ENCODE peak calls at places on chromosomes 5 and 9, in seven cellular contexts. X is fibroblast of lung, Y is HCT116, B is SK-N-MC, D is PC-3, I is GM23248, T is neural progenitor cell. A is an unnamed sample.

GRCh38 chr9:129763235-129763917 is 10.5 kb upstream of the PTGES start:
- DNase-seq in B (no peak), Y (no peak), D (no peak), T (no peak), X (peak), I (peak), A (peak)

GRCh38 chr9:78239506-78239905 is 3.6 kb downstream of the CEP78 start:
- DNase-seq in T (peak), D (peak), Y (no peak), I (no peak), X (no peak), B (no peak), A (no peak)

GRCh38 chr9:131671150-131671549 is 68.7 kb downstream of the RAPGEF1 start:
- DNase-seq in Y (no peak), T (peak), X (no peak), B (no peak), D (no peak), I (no peak), A (no peak)

GRCh38 chr5:138180183-138180782 is 1.4 kb downstream of the KIF20A start:
- DNase-seq in D (peak), X (peak), Y (peak), I (peak), B (peak), T (peak), A (peak)

GRCh38 chr9:113988385-113988784 is 89.7 kb downstream of the AMBP start:
- DNase-seq in Y (no peak), B (no peak), I (no peak), X (no peak), D (no peak), T (no peak), A (no peak)

GRCh38 chr5:38636626-38637025 is 80.2 kb upstream of the LIFR start:
- DNase-seq in T (no peak), I (no peak), D (peak), X (no peak), B (no peak), Y (peak), A (no peak)

GRCh38 chr5:107875834-107876233 is 205.1 kb upstream of the EFNA5 start:
- DNase-seq in T (no peak), B (no peak), D (no peak), I (peak), X (peak), Y (peak), A (peak)

GRCh38 chr9:70609542-70610286 is 195.3 kb upstream of the KLF9 start:
- DNase-seq in X (peak), B (no peak), I (peak), Y (no peak), T (no peak), D (peak), A (peak)

GRCh38 chr5:2914991-2915484 is 163.6 kb upstream of the IRX2 start:
- DNase-seq in X (no peak), D (no peak), B (no peak), Y (no peak), T (peak), I (no peak), A (no peak)

GRCh38 chr5:151126199-151126645 is 31.4 kb downstream of the ANXA6 start:
- DNase-seq in T (peak), D (peak), B (no peak), X (peak), Y (peak), I (peak), A (peak)

GRCh38 chr9:6829027-6829426 is 71.3 kb downstream of the KDM4C start:
- DNase-seq in I (peak), X (no peak), T (peak), Y (peak), D (peak), B (no peak), A (no peak)

GRCh38 chr9:27835286-27835685 is 262.0 kb upstream of the C9orf72 start:
- DNase-seq in B (no peak), D (no peak), I (no peak), X (no peak), T (no peak), Y (no peak), A (no peak)

GRCh38 chr9:84953797-84954695 is 284.5 kb downstream of the NTRK2 start:
- DNase-seq in I (peak), Y (peak), X (peak), T (peak), D (peak), B (no peak), A (peak)

GRCh38 chr9:105973811-105974407 is 279.6 kb downstream of the TMEM38B start:
- DNase-seq in X (peak), Y (no peak), I (peak), D (no peak), T (peak), B (no peak), A (peak)

GRCh38 chr5:79001471-79001870 is 16.4 kb upstream of the ARSB start:
- DNase-seq in I (peak), X (peak), D (no peak), Y (no peak), T (no peak), B (no peak), A (no peak)

GRCh38 chr5:150148408-150148927 is 7.2 kb downstream of the PDGFRB start:
- DNase-seq in I (peak), Y (no peak), X (no peak), B (no peak), T (no peak), D (peak), A (no peak)

GRCh38 chr5:92944903-92945629 is 636.0 kb downstream of the NR2F1-AS1 start:
- DNase-seq in D (peak), X (peak), I (peak), B (no peak), Y (no peak), T (peak), A (peak)

GRCh38 chr5:55222061-55222818 is 4.9 kb downstream of the MCIDAS start:
- DNase-seq in D (no peak), T (peak), B (no peak), X (no peak), Y (no peak), I (no peak), A (no peak)

GRCh38 chr5:55219770-55220169 is 7.3 kb downstream of the MCIDAS start:
- DNase-seq in D (no peak), I (no peak), X (no peak), T (no peak), B (no peak), Y (no peak), A (no peak)

GRCh38 chr5:55222819-55223124 is 4.3 kb downstream of the MCIDAS start:
- DNase-seq in X (no peak), Y (no peak), I (no peak), T (no peak), D (no peak), B (no peak), A (no peak)

GRCh38 chr5:55218966-55219365 is 8.1 kb downstream of the MCIDAS start:
- DNase-seq in I (no peak), B (no peak), T (no peak), Y (peak), X (no peak), D (peak), A (no peak)

GRCh38 chr5:55220433-55221185 is 6.5 kb downstream of the MCIDAS start:
- DNase-seq in Y (no peak), I (peak), D (no peak), X (peak), B (no peak), T (peak), A (no peak)
- TF ChIP-seq EZH2 in Y (no peak), I (no peak), D (no peak), X (peak), B (no peak), T (peak), A (peak)

GRCh38 chr9:12775963-12776774 is 1.3 kb downstream of the LURAP1L start:
- DNase-seq in Y (peak), X (peak), D (peak), I (peak), B (no peak), T (peak), A (peak)
- TF ChIP-seq EZH2 in Y (no peak), X (no peak), D (no peak), I (no peak), B (no peak), T (no peak), A (no peak)

GRCh38 chr9:2985343-2985742 is 141.4 kb upstream of the PUM3 start:
- DNase-seq in I (no peak), D (no peak), T (no peak), B (no peak), X (no peak), Y (no peak), A (no peak)
- TF ChIP-seq EZH2 in I (no peak), D (no peak), T (no peak), B (no peak), X (no peak), Y (no peak), A (no peak)

DNA sequence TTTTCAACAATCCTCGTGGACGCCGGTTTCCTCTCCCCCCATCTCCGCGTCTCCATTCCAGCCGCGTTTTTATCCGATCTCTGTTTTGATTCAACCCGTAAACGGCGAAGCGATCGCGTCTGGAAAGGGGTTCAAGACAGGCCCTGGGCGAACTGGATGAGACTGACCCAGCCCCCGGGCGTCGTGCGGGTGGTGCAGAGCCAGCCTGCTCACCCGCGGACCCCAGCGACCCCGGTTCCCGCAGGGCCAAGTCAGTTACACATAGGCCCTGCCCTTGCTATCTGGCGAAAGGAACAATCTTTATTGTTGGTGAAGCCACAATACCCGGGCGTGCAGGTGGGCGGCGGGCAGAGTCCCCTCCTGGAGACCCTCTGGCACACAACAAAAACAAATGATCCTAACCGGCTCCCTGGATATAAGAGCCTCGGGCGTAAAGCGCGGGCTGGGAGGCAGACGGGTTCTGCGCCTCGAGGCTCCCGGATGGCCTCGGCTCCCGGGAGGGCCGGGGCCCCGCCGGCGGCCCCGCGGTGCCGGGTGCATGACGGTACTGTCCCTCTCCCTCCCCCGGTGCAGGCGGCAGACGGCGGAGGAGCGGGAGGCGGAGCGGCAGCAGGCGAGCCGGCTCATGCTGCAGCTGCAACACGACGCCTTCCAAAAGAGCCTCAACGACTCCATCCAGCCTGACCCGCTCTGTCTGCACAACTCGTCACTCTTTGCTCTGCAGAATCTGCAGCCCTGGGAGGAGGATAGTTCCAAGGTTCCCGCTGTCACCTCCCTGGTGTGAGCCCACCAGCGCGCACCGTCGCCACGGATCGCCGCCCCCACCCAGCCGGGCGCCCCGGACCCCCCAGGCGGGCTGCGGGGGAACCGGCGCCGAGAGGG is 2.0 kb downstream of the TLX3 start:
- DNase-seq in I (peak), X (no peak), T (peak), B (no peak), Y (no peak), D (peak), A (no peak)
- TF ChIP-seq EZH2 in I (peak), X (peak), T (peak), B (no peak), Y (no peak), D (no peak), A (peak)

GRCh38 chr9:83520292-83520691 is 17.9 kb downstream of the FRMD3 start:
- DNase-seq in D (peak), I (no peak), X (no peak), B (no peak), T (no peak), Y (no peak), A (no peak)

GRCh38 chr9:83526221-83526620 is 12.0 kb downstream of the FRMD3 start:
- DNase-seq in X (no peak), D (no peak), I (no peak), T (no peak), B (no peak), Y (no peak), A (no peak)

GRCh38 chr9:83521017-83521810 is 17.0 kb downstream of the FRMD3 start:
- DNase-seq in T (no peak), I (no peak), Y (no peak), B (no peak), D (peak), X (no peak), A (no peak)

GRCh38 chr9:83526901-83527300 is 11.3 kb downstream of the FRMD3 start:
- DNase-seq in T (peak), I (no peak), Y (no peak), D (no peak), X (no peak), B (no peak), A (no peak)

GRCh38 chr9:83523684-83524083 is 14.5 kb downstream of the FRMD3 start:
- DNase-seq in B (no peak), X (no peak), Y (no peak), D (no peak), T (no peak), I (no peak), A (no peak)
- TF ChIP-seq EZH2 in B (no peak), X (no peak), Y (no peak), D (no peak), T (no peak), I (no peak), A (no peak)

DNA sequence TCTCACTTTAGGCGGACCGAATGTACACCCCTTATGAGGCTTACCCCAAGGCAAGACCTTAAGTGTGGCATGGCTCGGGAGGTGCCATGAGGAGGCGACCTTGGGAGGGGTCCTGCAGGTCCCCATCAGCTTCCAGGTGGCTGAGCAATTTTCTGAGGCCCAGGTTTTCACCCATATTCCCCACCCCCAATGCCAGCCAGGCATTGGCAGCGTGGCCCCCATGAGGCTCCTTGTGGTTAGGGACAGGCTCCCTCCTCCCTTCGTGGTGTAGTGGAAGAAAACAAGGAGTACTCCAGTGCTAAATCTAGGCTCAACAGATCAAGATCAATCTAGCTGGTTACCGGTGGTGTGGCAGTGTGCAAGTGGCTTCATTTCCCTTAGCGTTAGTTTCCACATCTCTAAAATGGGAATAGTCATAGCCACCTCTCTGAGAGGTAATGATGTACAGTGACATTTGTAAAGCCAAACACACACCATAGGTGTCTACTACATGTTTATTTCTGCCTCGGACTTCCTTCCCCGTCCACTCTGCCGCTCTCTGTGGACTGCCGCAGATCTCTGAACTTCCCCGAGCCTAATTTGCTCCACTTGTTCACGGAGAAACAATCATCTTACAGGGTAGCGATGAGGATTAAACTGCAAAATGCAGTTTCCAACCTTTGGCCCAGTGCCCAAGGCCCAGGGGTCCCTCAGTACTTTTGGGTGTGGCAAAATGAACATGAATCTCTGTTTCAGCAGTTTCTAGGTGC is 8.4 kb downstream of the LHX2 start:
- DNase-seq in I (no peak), X (no peak), Y (no peak), D (no peak), T (peak), B (no peak), A (no peak)
- TF ChIP-seq EZH2 in I (no peak), X (peak), Y (no peak), D (no peak), T (no peak), B (no peak), A (no peak)

GRCh38 chr9:137138701-137139467 is at the start of gene GRIN1:
- DNase-seq in X (no peak), T (peak), I (peak), Y (no peak), B (no peak), D (no peak), A (no peak)

GRCh38 chr9:137134191-137134590 is 4.8 kb upstream of the GRIN1 start:
- DNase-seq in T (no peak), B (no peak), Y (no peak), I (no peak), D (no peak), X (no peak), A (no peak)

GRCh38 chr9:137138058-137138697 is 776 bp upstream of the GRIN1 start:
- DNase-seq in D (no peak), B (no peak), T (peak), Y (no peak), X (no peak), I (no peak), A (no peak)

GRCh38 chr9:137136926-137137607 is 1.9 kb upstream of the GRIN1 start:
- DNase-seq in Y (no peak), D (no peak), T (no peak), B (no peak), X (no peak), I (no peak), A (no peak)

DNA sequence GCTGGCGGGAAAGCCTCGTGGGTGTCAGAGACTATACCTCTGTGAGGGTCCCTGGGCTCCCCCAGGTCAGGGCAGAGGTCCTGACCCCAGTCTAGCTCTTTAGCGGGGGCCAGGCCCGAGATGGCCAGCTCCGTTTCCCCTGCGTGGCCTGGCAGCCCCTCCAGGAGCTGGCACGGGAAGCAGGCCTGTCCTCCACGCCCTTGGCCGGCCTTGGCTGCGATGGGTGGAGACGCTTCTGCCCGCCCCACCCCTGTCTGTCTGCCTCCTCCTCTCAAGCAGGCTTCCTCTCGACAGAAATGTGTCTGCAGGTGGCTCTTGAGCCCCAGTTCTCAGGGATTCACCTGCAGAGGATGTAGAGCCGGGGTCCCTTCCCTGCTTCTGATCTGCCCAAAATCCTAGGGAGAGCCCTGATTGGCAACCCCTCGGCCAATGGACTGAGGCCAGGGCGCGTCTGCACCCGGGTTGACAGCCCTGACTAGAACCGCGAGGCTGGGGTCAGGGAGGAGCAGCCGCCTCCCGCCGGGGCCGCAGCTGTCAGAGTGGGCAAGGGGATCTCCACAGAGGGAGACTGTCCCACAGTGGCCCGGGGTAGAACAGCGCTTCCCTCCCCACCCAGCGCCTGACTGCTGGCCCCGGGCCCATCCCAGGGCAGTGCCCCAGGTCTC is 2.6 kb upstream of the GRIN1 start:
- DNase-seq in X (no peak), I (no peak), B (no peak), D (no peak), Y (no peak), T (no peak), A (no peak)
- TF ChIP-seq EZH2 in X (no peak), I (no peak), B (no peak), D (no peak), Y (no peak), T (no peak), A (no peak)

DNA sequence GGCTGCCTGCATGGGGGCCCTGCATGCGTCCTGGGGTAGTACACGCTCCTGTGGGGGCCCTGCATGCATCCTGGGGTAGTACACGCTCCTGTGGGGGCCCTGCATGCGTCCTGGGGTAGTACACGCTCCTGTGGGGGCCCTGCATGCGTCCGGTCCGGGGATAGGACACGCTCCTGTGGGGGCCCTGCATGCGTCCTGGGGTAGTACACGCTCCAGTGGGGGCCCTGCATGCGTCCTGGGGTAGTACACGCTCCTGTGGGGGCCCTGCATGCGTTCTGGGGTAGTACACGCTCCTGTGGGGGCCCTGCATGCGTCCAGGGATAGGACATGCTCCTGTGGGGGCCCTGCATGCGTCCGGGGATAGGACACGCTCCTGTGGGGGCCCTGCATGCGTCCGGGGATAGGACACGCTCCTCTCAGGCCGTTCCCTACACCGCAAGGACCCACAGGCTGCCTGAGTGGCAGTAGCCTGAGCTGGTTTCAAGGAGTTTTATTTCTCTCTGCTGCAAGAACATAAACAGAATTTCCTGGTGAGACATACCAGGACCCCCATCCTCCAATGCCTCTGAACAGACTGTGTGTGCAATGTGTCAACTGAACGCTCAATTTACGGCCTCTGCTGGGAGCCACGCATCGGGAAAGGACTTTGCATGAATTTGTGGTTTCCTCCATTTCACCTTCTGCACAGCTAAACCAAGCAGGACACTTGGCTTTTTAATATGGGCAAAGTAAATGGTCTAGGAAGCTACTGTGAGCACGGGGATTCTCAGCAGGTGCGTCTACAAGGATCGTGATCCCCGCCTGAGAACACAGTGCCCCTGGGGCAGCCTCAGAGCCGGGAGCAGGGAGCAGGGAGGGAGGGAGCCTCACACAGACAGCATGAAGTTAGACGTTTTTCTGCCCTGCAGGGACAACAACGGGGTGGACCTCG is 48.9 kb upstream of the CLPTM1L start:
- DNase-seq in T (no peak), B (no peak), Y (no peak), X (no peak), I (no peak), D (no peak), A (no peak)
- TF ChIP-seq EZH2 in T (no peak), B (no peak), Y (no peak), X (no peak), I (no peak), D (no peak), A (no peak)

DNA sequence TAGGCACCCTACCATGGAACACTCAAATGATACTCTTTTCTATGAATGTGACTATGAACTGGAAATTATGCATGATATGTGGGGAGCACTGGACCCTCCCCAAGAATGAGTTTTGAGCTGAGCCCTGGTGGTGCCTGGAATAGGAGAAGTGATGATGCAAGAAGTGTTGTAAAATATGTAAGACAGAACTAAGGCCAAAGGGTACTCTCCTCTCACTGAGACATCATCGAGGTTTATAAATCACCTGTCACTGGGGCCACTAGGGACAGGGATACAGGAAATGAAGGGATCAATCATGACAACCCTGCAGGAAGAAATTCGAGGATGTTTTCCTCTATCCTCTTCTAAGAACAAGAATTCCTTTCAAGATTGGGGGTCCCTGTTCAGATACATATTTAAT is 45.4 kb downstream of the PCSK1 start:
- DNase-seq in B (no peak), Y (no peak), I (no peak), X (no peak), T (no peak), D (no peak), A (no peak)
- TF ChIP-seq EZH2 in B (no peak), Y (no peak), I (no peak), X (no peak), T (no peak), D (no peak), A (no peak)

GRCh38 chr5:90558344-90559192 is at the start of gene ADGRV1:
- DNase-seq in B (no peak), X (peak), T (peak), Y (peak), I (peak), D (peak), A (peak)
- TF ChIP-seq EZH2 in B (no peak), X (peak), T (no peak), Y (no peak), I (no peak), D (no peak), A (peak)